ENCODE peak calls at places on chromosome 3, in nine cellular contexts. F, X, Q, U, K, B, W, T and A are unnamed samples.

GRCh38 chr3:52796411-52796810 is 1.8 kb downstream of the ITIH3 start:
- DNase-seq in Q (no peak), B (no peak), F (no peak), U (no peak), X (no peak), T (no peak), W (no peak), K (no peak), A (no peak)

GRCh38 chr3:5254281-5255048 is 67.0 kb downstream of the EDEM1 start:
- DNase-seq in B (no peak), W (no peak), Q (no peak), F (no peak), X (no peak), K (no peak), T (no peak), U (no peak), A (no peak)

GRCh38 chr3:100045696-100046095 is 68.6 kb downstream of the FILIP1L start:
- DNase-seq in Q (no peak), X (no peak), F (no peak), B (no peak), W (no peak), U (no peak), T (peak), K (no peak), A (peak)

GRCh38 chr3:78875851-78876250 is 891.9 kb downstream of the ROBO1 start:
- DNase-seq in Q (no peak), B (no peak), T (no peak), X (no peak), K (no peak), U (no peak), W (no peak), F (no peak), A (no peak)

GRCh38 chr3:160616721-160617120 is 51.4 kb upstream of the KPNA4 start:
- DNase-seq in Q (no peak), X (no peak), B (no peak), U (no peak), K (no peak), T (peak), W (no peak), F (no peak), A (no peak)

GRCh38 chr3:187281191-187281714 is 10.3 kb downstream of the MASP1 start:
- DNase-seq in X (no peak), W (no peak), T (no peak), Q (no peak), K (no peak), U (no peak), B (no peak), F (no peak), A (no peak)

GRCh38 chr3:179949869-179950268 is 86.9 kb downstream of the PEX5L start:
- DNase-seq in B (no peak), X (no peak), T (no peak), U (no peak), Q (no peak), F (no peak), K (no peak), W (no peak), A (no peak)

GRCh38 chr3:194095464-194095863 is 40.5 kb upstream of the HES1 start:
- DNase-seq in X (no peak), F (no peak), Q (no peak), U (no peak), T (peak), B (peak), K (no peak), W (peak), A (no peak)

GRCh38 chr3:52195823-52196331 is 2.1 kb upstream of the ALAS1 start:
- DNase-seq in B (no peak), K (no peak), X (no peak), F (no peak), Q (no peak), T (no peak), W (peak), U (no peak), A (no peak)

GRCh38 chr3:38297947-38298711 is 16.0 kb downstream of the SLC22A14 start:
- DNase-seq in X (no peak), T (no peak), K (no peak), U (no peak), B (no peak), F (no peak), Q (no peak), W (no peak), A (no peak)